ENCODE peak calls at places on chromosome 18, in six cellular contexts. J is HepG2, F is IMR-90, M is K562, E is H1, V is GM12878. A is an unnamed sample.

GRCh38 chr18:49646864-49647263 is 85.0 kb downstream of the LIPG start:
- DNase-seq in J (no peak), F (no peak), M (no peak), E (no peak), V (no peak), A (no peak)

GRCh38 chr18:75211721-75212625 is 1.4 kb downstream of the TSHZ1 start:
- DNase-seq in J (peak; percentile 9), F (peak; percentile 19), M (peak; percentile 38), E (peak; percentile 76), V (no peak), A (peak; percentile 34)

GRCh38 chr18:8366656-8367055 is 242.6 kb upstream of the RAB12 start:
- DNase-seq in J (no peak), F (no peak), M (no peak), E (no peak), V (no peak), A (no peak)

GRCh38 chr18:79508565-79509535 is 113.1 kb downstream of the NFATC1 start:
- DNase-seq in J (no peak), F (no peak), M (no peak), E (no peak), V (no peak), A (no peak)

GRCh38 chr18:55048892-55049291 is 89.6 kb upstream of the CCDC68 start:
- DNase-seq in J (no peak), F (peak; percentile 65), M (no peak), E (no peak), V (no peak), A (peak; percentile 6)

GRCh38 chr18:55422456-55423185 is 165.4 kb downstream of the TCF4 start:
- DNase-seq in J (no peak), F (peak; percentile 53), M (no peak), E (no peak), V (no peak), A (no peak)

GRCh38 chr18:64474279-64474678 is 325.4 kb upstream of the LINC00305 start:
- DNase-seq in J (no peak), F (no peak), M (no peak), E (no peak), V (no peak), A (no peak)

GRCh38 chr18:79803611-79804051 is 5.9 kb downstream of the KCNG2 start:
- DNase-seq in J (no peak), F (no peak), M (no peak), E (no peak), V (no peak), A (no peak)

GRCh38 chr18:9147440-9148238 is 11.1 kb downstream of the ANKRD12 start:
- DNase-seq in J (peak; percentile 72), F (peak; percentile 81), M (no peak), E (no peak), V (peak; percentile 53), A (peak; percentile 75)

GRCh38 chr18:56038258-56039030 is 450.5 kb upstream of the TCF4 start:
- DNase-seq in J (no peak), F (no peak), M (no peak), E (no peak), V (no peak), A (no peak)

GRCh38 chr18:44680271-44681038 is at the start of gene SETBP1:
- DNase-seq in J (no peak), F (peak; percentile 2), M (no peak), E (peak; percentile 74), V (no peak), A (peak; percentile 19)

GRCh38 chr18:39799010-39799409 is 2156.0 kb upstream of the PIK3C3 start:
- DNase-seq in J (no peak), F (no peak), M (no peak), E (no peak), V (no peak), A (peak; percentile 2)

GRCh38 chr18:44537521-44537920 is 143.2 kb upstream of the SETBP1 start:
- DNase-seq in J (no peak), F (peak; percentile 20), M (no peak), E (no peak), V (no peak), A (peak; percentile 41)

GRCh38 chr18:25284861-25285574 is 66.9 kb downstream of the ZNF521 start:
- DNase-seq in J (no peak), F (peak; percentile 41), M (no peak), E (no peak), V (no peak), A (no peak)
- TF ChIP-seq RFX5 in J (no peak), F (no peak), M (no peak), E (no peak), V (no peak), A (no peak)

GRCh38 chr18:2617974-2618373 is 37.6 kb upstream of the SMCHD1 start:
- DNase-seq in J (no peak), F (peak; percentile 27), M (no peak), E (no peak), V (no peak), A (no peak)
- TF ChIP-seq CEBPB in J (no peak), F (no peak), M (no peak), E (no peak), V (no peak), A (no peak)

GRCh38 chr18:37452697-37453385 is 112.8 kb downstream of the CELF4 start:
- DNase-seq in J (no peak), F (no peak), M (no peak), E (no peak), V (no peak), A (no peak)
- TF ChIP-seq RFX5 in J (no peak), F (no peak), M (no peak), E (no peak), V (no peak), A (no peak)

DNA sequence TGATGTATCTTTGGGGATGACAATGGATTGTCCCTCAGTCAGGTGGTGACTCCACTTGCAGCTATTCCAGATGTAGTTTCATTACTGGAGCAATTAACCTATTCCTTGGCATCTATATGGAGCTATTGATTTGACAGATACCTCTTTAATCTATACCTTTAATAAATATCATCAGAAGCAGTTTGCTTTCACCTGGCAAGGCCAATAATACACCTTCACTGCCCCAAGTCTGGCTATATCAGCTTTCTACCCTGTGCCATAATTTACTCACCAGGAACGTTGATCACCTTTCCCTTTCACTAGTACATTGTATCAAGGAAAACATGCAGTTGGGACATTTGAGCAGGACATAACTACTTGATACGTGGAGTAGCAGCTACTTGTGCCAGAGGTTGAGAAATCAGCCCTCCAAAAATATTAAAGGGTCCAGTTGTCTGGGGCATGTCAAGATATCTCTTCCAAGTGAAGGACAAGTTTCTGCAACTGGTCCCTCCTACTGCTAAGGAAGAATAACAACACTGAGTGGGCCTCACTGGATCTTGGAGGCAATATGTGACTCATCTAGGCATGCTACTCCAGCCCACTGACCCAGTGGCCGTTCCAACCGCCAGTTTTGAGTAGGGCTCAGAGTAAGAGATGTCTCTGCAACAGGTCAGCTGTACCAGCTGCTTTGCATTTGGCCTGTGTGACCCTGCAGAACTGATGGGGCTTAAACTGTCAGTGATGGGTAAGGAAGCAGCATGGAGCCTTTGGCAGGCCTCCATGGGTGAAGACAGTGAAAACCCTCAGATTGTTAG is 67.0 kb downstream of the PSMG2 start:
- DNase-seq in J (no peak), F (peak; percentile 46), M (no peak), E (no peak), V (no peak), A (no peak)
- TF ChIP-seq CEBPB in J (no peak), F (no peak), M (no peak), E (no peak), V (no peak), A (no peak)

A was measured in A549.